ENCODE peak calls at places on chromosomes 4 and X, in six cellular contexts. F is anterior cingulate cortex; B is stimulated activated CD8-positive, alpha-beta memory T cell treated with anti-CD3 and anti-CD28 coated beads, Interleukin-4, amount 100 ng/mL, for 24 hours; T is NCI-H460; D is PC-3; Z is kidney tubule cell. U is an unnamed sample.
A peak's percentile ranks its signal among the peaks of the same experiment; 100 is the strongest.

GRCh38 chr4:122921971-122922876 is at the start of gene NUDT6:
- DNase-seq in F (peak; percentile 49), B (peak; percentile 18), T (no peak), D (peak; percentile 56), Z (peak; percentile 71), U (peak; percentile 68)

GRCh38 chr4:126977306-126977705 is 655.5 kb upstream of the INTU start:
- DNase-seq in F (no peak), B (no peak), T (no peak), D (no peak), Z (no peak), U (no peak)

GRCh38 chr4:31085736-31086135 is 365.6 kb downstream of the PCDH7 start:
- DNase-seq in F (no peak), B (no peak), T (no peak), D (no peak), Z (no peak), U (no peak)

GRCh38 chr4:7021930-7022658 is 21.1 kb upstream of the TADA2B start:
- DNase-seq in F (no peak), B (no peak), T (no peak), D (peak; percentile 91), Z (peak; percentile 99), U (no peak)

GRCh38 chr4:138775890-138776289 is 239.7 kb upstream of the NOCT start:
- DNase-seq in F (no peak), B (no peak), T (no peak), D (no peak), Z (peak; percentile 41), U (no peak)

GRCh38 chr4:2811830-2812599 is 19.1 kb downstream of the SH3BP2 start:
- DNase-seq in F (no peak), B (peak; percentile 51), T (no peak), D (no peak), Z (peak; percentile 93), U (peak; percentile 71)

GRCh38 chr4:7992846-7993245 is 53.2 kb upstream of the AFAP1 start:
- DNase-seq in F (no peak), B (no peak), T (no peak), D (no peak), Z (no peak), U (no peak)

GRCh38 chr4:8269535-8270417 is at the start of gene HTRA3:
- DNase-seq in F (no peak), B (no peak), T (no peak), D (peak; percentile 33), Z (no peak), U (no peak)

GRCh38 chr4:21304061-21304541 is 603.8 kb downstream of the PACRGL start:
- DNase-seq in F (no peak), B (no peak), T (no peak), D (no peak), Z (peak; percentile 35), U (peak; percentile 8)

GRCh38 chr4:66791686-66792085 is 753.6 kb downstream of the CENPC start:
- DNase-seq in F (no peak), B (no peak), T (no peak), D (no peak), Z (no peak), U (no peak)

GRCh38 chrX:17563076-17563475 is 174.2 kb upstream of the SCML1 start:
- DNase-seq in F (no peak), B (no peak), T (no peak), D (peak; percentile 32), Z (peak; percentile 93), U (no peak)

U was measured in hypothalamus.